ENCODE peak calls at places on chromosomes 6 and 20, in seven cellular contexts. G, F, Q, P, H, I and X are unnamed samples.

GRCh38 chr6:100232791-100233573 is 231.7 kb downstream of the SIM1 start:
- DNase-seq in Q (no peak), F (no peak), H (no peak), P (no peak), I (no peak), G (no peak), X (no peak)

GRCh38 chr20:25237610-25238318 is 10.1 kb upstream of the PYGB start:
- DNase-seq in Q (peak; percentile 100), I (no peak), F (peak; percentile 98), G (no peak), H (peak; percentile 67), P (no peak), X (no peak)

GRCh38 chr6:148501178-148501590 is 158.5 kb downstream of the SASH1 start:
- DNase-seq in G (no peak), H (no peak), Q (peak; percentile 100), F (peak; percentile 99), P (no peak), I (no peak), X (no peak)

GRCh38 chr6:141675957-141676356 is 456.8 kb upstream of the GJE1 start:
- DNase-seq in P (no peak), Q (peak; percentile 36), I (no peak), H (no peak), G (no peak), F (no peak), X (no peak)

GRCh38 chr6:144897441-144897921 is 612.3 kb downstream of the UTRN start:
- DNase-seq in G (no peak), Q (peak; percentile 82), H (no peak), P (no peak), F (peak; percentile 65), I (no peak), X (no peak)

GRCh38 chr6:101777646-101778045 is 384.1 kb downstream of the GRIK2 start:
- DNase-seq in P (no peak), G (no peak), I (no peak), Q (no peak), H (no peak), F (no peak), X (no peak)

GRCh38 chr20:2750343-2751251 is 49.8 kb downstream of the CPXM1 start:
- DNase-seq in G (no peak), P (no peak), F (no peak), I (peak; percentile 78), H (peak; percentile 58), Q (peak; percentile 45), X (no peak)

GRCh38 chr20:47557791-47558190 is 56.1 kb downstream of the NCOA3 start:
- DNase-seq in F (no peak), G (no peak), I (no peak), Q (no peak), H (no peak), P (no peak), X (no peak)

GRCh38 chr6:46440133-46440532 is 51.1 kb downstream of the RCAN2 start:
- DNase-seq in H (no peak), Q (peak; percentile 67), F (no peak), I (no peak), P (no peak), G (no peak), X (no peak)

GRCh38 chr20:49460916-49461315 is 21.6 kb downstream of the KCNB1 start:
- DNase-seq in F (no peak), Q (peak; percentile 2), I (no peak), P (no peak), H (peak; percentile 34), G (no peak), X (no peak)

GRCh38 chr20:19934792-19935491 is 82.2 kb upstream of the NAA20 start:
- DNase-seq in I (no peak), Q (no peak), F (no peak), H (peak; percentile 71), P (no peak), G (no peak), X (no peak)

GRCh38 chr20:25574411-25574810 is 10.9 kb downstream of the NINL start:
- DNase-seq in G (no peak), I (peak; percentile 19), P (no peak), Q (peak; percentile 49), H (no peak), F (no peak), X (peak; percentile 24)

GRCh38 chr20:51220293-51220706 is 197.4 kb upstream of the KCNG1 start:
- DNase-seq in G (peak; percentile 79), Q (peak; percentile 10), H (no peak), I (peak; percentile 80), F (no peak), P (peak; percentile 20), X (no peak)

GRCh38 chr20:25571817-25572216 is 13.5 kb downstream of the NINL start:
- DNase-seq in I (no peak), P (no peak), F (no peak), Q (no peak), H (no peak), G (no peak), X (no peak)

GRCh38 chr20:12030470-12030869 is 112.8 kb downstream of the BTBD3 start:
- DNase-seq in P (no peak), H (no peak), Q (no peak), F (no peak), I (no peak), G (no peak), X (no peak)

GRCh38 chr6:109580519-109580918 is 97.5 kb upstream of the ZBTB24 start:
- DNase-seq in G (no peak), P (no peak), H (no peak), I (no peak), F (no peak), Q (peak; percentile 4), X (no peak)

GRCh38 chr6:169604076-169604475 is 97.8 kb downstream of the WDR27 start:
- DNase-seq in I (no peak), G (no peak), F (no peak), Q (no peak), P (no peak), H (no peak), X (no peak)

GRCh38 chr6:33963351-33963750 is 159.5 kb upstream of the MLN start:
- DNase-seq in F (no peak), H (no peak), G (no peak), P (no peak), Q (no peak), I (peak; percentile 57), X (peak; percentile 80)

GRCh38 chr6:26477431-26477830 is 19.7 kb downstream of the BTN2A1 start:
- DNase-seq in Q (no peak), F (no peak), I (no peak), H (no peak), G (no peak), P (no peak), X (no peak)

GRCh38 chr20:4435210-4435609 is 286.5 kb upstream of the PRND start:
- DNase-seq in Q (peak; percentile 6), F (peak; percentile 44), I (no peak), P (no peak), G (no peak), H (no peak), X (no peak)

GRCh38 chr20:8043687-8044278 is 24.2 kb upstream of the TMX4 start:
- DNase-seq in G (no peak), I (no peak), H (no peak), F (no peak), Q (peak; percentile 80), P (no peak), X (no peak)

GRCh38 chr6:14734416-14735340 is 511.2 kb upstream of the JARID2 start:
- DNase-seq in I (no peak), G (no peak), F (peak; percentile 58), Q (peak; percentile 91), H (no peak), P (no peak), X (no peak)

GRCh38 chr6:154371337-154371736 is 14.7 kb upstream of the IPCEF1 start:
- DNase-seq in P (no peak), I (no peak), H (no peak), F (no peak), G (no peak), Q (no peak), X (no peak)

GRCh38 chr6:74606488-74607135 is 599.2 kb downstream of the COL12A1 start:
- DNase-seq in H (no peak), I (no peak), G (no peak), Q (peak; percentile 97), P (no peak), F (peak; percentile 91), X (no peak)

GRCh38 chr20:62239278-62239879 is 1.1 kb downstream of the OSBPL2 start:
- DNase-seq in Q (peak; percentile 7), H (no peak), F (no peak), P (no peak), G (no peak), I (peak; percentile 82), X (no peak)

GRCh38 chr20:53774487-53775203 is 181.0 kb upstream of the ZNF217 start:
- DNase-seq in F (peak; percentile 85), P (no peak), G (no peak), H (no peak), I (no peak), Q (peak; percentile 94), X (peak; percentile 12)

GRCh38 chr20:31953749-31954148 is 1.9 kb upstream of the PDRG1 start:
- DNase-seq in I (no peak), G (no peak), P (no peak), Q (no peak), F (no peak), H (no peak), X (no peak)

GRCh38 chr20:3839328-3839727 is 7.3 kb upstream of the MAVS start:
- DNase-seq in H (no peak), G (no peak), I (no peak), P (no peak), Q (no peak), F (no peak), X (no peak)